ENCODE peak calls at places on chromosomes 2 and 18, in four cellular contexts. Y is H9, G is psoas muscle, W is transverse colon. R is an unnamed sample.

GRCh38 chr2:232488097-232488711 is 570 bp upstream of the ECEL1 start:
- DNase-seq in G (no peak), W (no peak), Y (peak; percentile 80), R (peak; percentile 7)

GRCh38 chr2:30349691-30350090 is 97.4 kb upstream of the LCLAT1 start:
- DNase-seq in Y (no peak), G (no peak), W (no peak), R (no peak)

GRCh38 chr2:212532585-212532984 is 6.0 kb downstream of the ERBB4 start:
- DNase-seq in G (no peak), W (no peak), Y (no peak), R (no peak)

GRCh38 chr18:9103488-9103887 is 989 bp downstream of the NDUFV2 start:
- DNase-seq in Y (no peak), W (no peak), G (no peak), R (no peak)

GRCh38 chr2:177758591-177759371 is 313.8 kb downstream of the PDE11A start:
- DNase-seq in G (peak; percentile 12), W (peak; percentile 13), Y (peak; percentile 56), R (no peak)

GRCh38 chr18:33424266-33424946 is 16.1 kb downstream of the CCDC178 start:
- DNase-seq in Y (no peak), G (no peak), W (no peak), R (no peak)

GRCh38 chr2:8623958-8624591 is 57.8 kb upstream of the ID2 start:
- DNase-seq in Y (no peak), W (no peak), G (no peak), R (no peak)

GRCh38 chr2:21036708-21037670 is 6.9 kb downstream of the APOB start:
- DNase-seq in G (no peak), Y (no peak), W (no peak), R (no peak)

GRCh38 chr2:222860740-222861410 is at the start of gene ACSL3:
- DNase-seq in G (peak; percentile 97), Y (peak; percentile 98), W (peak; percentile 97), R (peak; percentile 99)
- TF ChIP-seq CTCF in G (peak; percentile 12), Y (peak; percentile 30), W (no peak), R (no peak)

GRCh38 chr2:54208364-54209240 is 47.4 kb downstream of the TSPYL6 start:
- DNase-seq in W (no peak), G (no peak), Y (no peak), R (no peak)
- H3K4me1 ChIP-seq in W (peaks cover 6% of the 10 kb centered on the region), G (peaks cover 26% of the 10 kb centered on the region), Y (no peaks in the 10 kb centered on the region), R (peaks cover 41% of the 10 kb centered on the region)

GRCh38 chr2:165630276-165630675 is 160.8 kb downstream of the CSRNP3 start:
- DNase-seq in Y (no peak), W (no peak), G (no peak), R (no peak)
- H3K27ac ChIP-seq in Y (no peak overlapping the region), W (no peak overlapping the region), G (no peak overlapping the region), R (no peak overlapping the region)

GRCh38 chr2:127423476-127423840 is 5.2 kb downstream of the PROC start:
- DNase-seq in W (peak; percentile 68), G (no peak), Y (no peak), R (no peak)

GRCh38 chr2:127424598-127425379 is 6.6 kb downstream of the PROC start:
- DNase-seq in Y (no peak), G (no peak), W (no peak), R (no peak)

GRCh38 chr2:127422631-127423475 is 4.6 kb downstream of the PROC start:
- DNase-seq in G (no peak), Y (peak; percentile 79), W (peak; percentile 45), R (no peak)

GRCh38 chr2:127421871-127422618 is 3.8 kb downstream of the PROC start:
- DNase-seq in Y (no peak), W (no peak), G (no peak), R (no peak)

GRCh38 chr2:127423880-127424279 is 5.7 kb downstream of the PROC start:
- DNase-seq in Y (no peak), G (no peak), W (no peak), R (no peak)
- TF ChIP-seq CTCF in Y (peak; percentile 48), G (no peak), W (peak; percentile 9), R (no peak)